ENCODE peak calls at places on chromosomes 11 and 22, in four cellular contexts. S is right cardiac atrium, D is GM23248, V is uterus. A is an unnamed sample.

GRCh38 chr22:46083383-46084350 is 66.7 kb upstream of the PPARA start:
- DNase-seq in S (peak; percentile 56), D (peak; percentile 61), V (peak; percentile 27), A (no peak)

GRCh38 chr22:36419177-36419911 is 31.6 kb upstream of the MYH9 start:
- DNase-seq in S (peak; percentile 70), D (peak; percentile 52), V (peak; percentile 63), A (no peak)

GRCh38 chr22:29343313-29343805 is 27.9 kb upstream of the RASL10A start:
- DNase-seq in S (peak; percentile 79), D (peak; percentile 29), V (no peak), A (no peak)

GRCh38 chr11:79160786-79161403 is 279.9 kb downstream of the TENM4 start:
- DNase-seq in S (no peak), D (peak; percentile 53), V (no peak), A (no peak)

GRCh38 chr11:976431-977160 is 50.9 kb downstream of the AP2A2 start:
- DNase-seq in S (peak; percentile 81), D (peak; percentile 67), V (no peak), A (no peak)

GRCh38 chr22:20244744-20245576 is 23.2 kb downstream of the RTN4R start:
- DNase-seq in S (no peak), D (no peak), V (no peak), A (no peak)

GRCh38 chr11:44982496-44983062 is 31.9 kb upstream of the TP53I11 start:
- DNase-seq in S (no peak), D (no peak), V (no peak), A (no peak)

GRCh38 chr11:9787981-9788521 is 124.2 kb downstream of the SWAP70 start:
- DNase-seq in S (peak; percentile 52), D (peak; percentile 85), V (no peak), A (no peak)

GRCh38 chr11:45527898-45528297 is 137.5 kb downstream of the CHST1 start:
- DNase-seq in S (no peak), D (no peak), V (no peak), A (no peak)

GRCh38 chr11:120350637-120351036 is 14.4 kb downstream of the ARHGEF12 start:
- DNase-seq in S (no peak), D (no peak), V (no peak), A (no peak)
- H3K4me3 ChIP-seq in S (no peak overlapping the region), D (no peak overlapping the region), V (no peak overlapping the region), A (no peak overlapping the region)

GRCh38 chr11:64305075-64305690 is at the start of gene ESRRA:
- DNase-seq in S (peak; percentile 100), D (peak; percentile 100), V (peak; percentile 99), A (peak; percentile 99)

GRCh38 chr11:64305691-64306562 is 603 bp downstream of the ESRRA start:
- DNase-seq in S (peak; percentile 90), D (peak; percentile 39), V (peak; percentile 66), A (peak; percentile 82)

GRCh38 chr11:64303109-64304031 is 2.0 kb upstream of the ESRRA start:
- DNase-seq in S (peak; percentile 39), D (no peak), V (no peak), A (no peak)

GRCh38 chr11:64304316-64305072 is 830 bp upstream of the ESRRA start:
- DNase-seq in S (peak; percentile 98), D (peak; percentile 95), V (peak; percentile 86), A (peak; percentile 94)

GRCh38 chr11:64304032-64304315 is 1.4 kb upstream of the ESRRA start:
- DNase-seq in S (no peak), D (no peak), V (no peak), A (no peak)
- H3K4me3 ChIP-seq in S (no peak overlapping the region), D (peak overlapping the region; percentile 87), V (peak overlapping the region; percentile 65), A (peak overlapping the region; percentile 53)

DNA sequence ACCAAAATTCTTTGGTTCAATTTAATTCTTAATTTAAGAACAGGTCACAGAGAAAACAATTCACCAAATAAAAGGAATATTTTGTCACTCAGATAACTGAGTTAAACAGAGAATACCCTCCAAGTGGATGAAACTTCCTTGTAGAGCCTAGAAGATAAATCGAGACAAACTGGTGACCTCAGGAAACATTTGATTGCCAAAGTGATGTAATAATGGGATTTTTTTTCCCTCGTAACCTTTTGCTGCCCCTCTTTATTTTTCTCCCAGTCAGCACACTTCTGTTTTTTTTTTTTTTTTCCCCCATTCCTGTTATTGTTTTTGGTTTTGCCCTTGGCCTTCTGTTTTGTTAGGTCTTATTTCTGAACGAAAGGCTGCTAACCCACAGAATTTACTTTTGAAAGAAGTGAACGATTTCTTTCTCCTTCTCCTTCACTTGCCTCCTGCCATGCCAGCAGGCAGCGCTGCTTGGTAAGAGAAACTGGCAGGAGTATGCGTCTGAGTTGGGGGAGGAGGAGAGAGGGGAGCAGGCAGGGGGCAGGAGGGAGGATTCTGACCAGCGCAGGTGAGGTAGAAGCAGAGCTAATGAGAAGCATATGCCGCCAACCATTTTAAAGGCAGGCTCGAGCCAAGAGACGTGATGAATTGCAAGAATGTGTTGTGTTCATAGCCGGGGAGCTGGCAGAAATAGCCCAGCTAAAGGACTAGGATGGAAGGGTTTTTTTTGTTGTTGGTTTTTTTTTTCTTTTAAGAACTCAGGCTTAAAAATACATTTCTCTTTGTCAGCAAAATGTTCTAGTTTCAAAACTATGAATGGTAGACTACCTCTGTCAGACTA is 121.9 kb upstream of the MTMR2 start:
- DNase-seq in S (peak; percentile 79), D (peak; percentile 87), V (peak; percentile 54), A (no peak)
- H3K4me3 ChIP-seq in S (peak overlapping the region; percentile 40), D (peak overlapping the region; percentile 55), V (no peak overlapping the region), A (no peak overlapping the region)

GRCh38 chr11:122668562-122669090 is 13.1 kb downstream of the UBASH3B start:
- DNase-seq in S (no peak), D (peak; percentile 54), V (no peak), A (peak; percentile 35)
- H3K4me3 ChIP-seq in S (no peak overlapping the region), D (no peak overlapping the region), V (no peak overlapping the region), A (no peak overlapping the region)

DNA sequence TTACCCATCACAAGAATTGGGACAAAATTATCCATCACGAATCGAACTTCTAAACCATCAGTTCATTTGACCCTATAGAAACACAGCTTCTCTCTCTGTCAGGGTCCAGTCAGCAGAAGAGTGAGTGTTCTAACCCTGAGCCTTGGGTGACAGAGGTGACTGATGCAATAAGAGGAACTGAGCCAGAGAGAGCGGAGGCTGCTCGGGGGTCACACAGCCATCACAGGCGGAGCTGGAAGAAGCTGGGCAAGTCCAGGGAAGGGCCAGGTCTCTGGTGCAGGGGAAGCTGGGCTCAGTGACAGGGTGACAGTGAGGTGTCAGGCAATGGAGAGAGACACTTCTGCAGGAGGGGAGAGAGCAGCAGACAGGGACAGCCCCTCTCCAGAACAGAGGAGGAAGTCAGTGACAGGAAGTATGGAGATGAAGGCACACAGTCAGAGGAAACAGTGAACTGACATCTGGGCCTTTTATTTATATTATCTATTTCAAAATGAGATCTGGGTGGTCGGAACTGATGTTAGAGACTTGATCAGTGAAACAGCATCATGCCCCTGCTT is 184.0 kb upstream of the TBCEL start:
- DNase-seq in S (no peak), D (no peak), V (no peak), A (no peak)
- H3K4me3 ChIP-seq in S (no peak overlapping the region), D (no peak overlapping the region), V (no peak overlapping the region), A (no peak overlapping the region)

DNA sequence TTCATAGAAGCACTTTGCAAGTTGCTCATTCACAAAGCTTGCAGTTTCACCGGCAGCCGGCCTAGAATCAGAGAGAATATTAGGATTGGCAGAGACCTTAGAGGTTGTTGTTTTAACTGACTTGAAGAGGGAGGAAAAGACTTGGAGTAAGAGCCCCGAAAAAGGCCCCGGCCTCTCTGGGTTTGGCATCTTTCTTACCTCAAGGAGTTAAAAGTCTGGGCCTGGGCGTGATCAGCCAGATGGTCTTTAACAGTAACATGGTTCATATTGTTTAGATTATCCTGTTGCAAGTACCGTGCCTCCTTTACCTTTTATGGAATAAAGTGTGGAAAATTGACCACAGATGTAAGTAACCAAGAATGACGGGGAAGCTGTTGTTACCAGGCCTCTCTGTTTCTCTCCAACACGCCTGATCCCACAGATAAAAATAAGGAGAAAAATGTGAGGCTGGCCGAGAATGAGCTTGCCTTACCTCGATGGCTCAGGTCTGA is 56.2 kb downstream of the PARVA start:
- DNase-seq in S (no peak), D (peak; percentile 76), V (no peak), A (no peak)
- H3K4me3 ChIP-seq in S (no peak overlapping the region), D (peak overlapping the region; percentile 56), V (no peak overlapping the region), A (no peak overlapping the region)

GRCh38 chr11:73645972-73646631 is at the start of gene PLEKHB1:
- DNase-seq in S (peak; percentile 72), D (no peak), V (peak; percentile 26), A (no peak)

GRCh38 chr11:73647459-73648100 is 1.2 kb downstream of the PLEKHB1 start:
- DNase-seq in S (peak; percentile 96), D (peak; percentile 80), V (peak; percentile 78), A (peak; percentile 62)

GRCh38 chr11:73648629-73649046 is 2.3 kb downstream of the PLEKHB1 start:
- DNase-seq in S (no peak), D (no peak), V (no peak), A (no peak)

GRCh38 chr11:73649206-73649605 is 2.8 kb downstream of the PLEKHB1 start:
- DNase-seq in S (no peak), D (no peak), V (no peak), A (no peak)

GRCh38 chr11:73645570-73645969 is 811 bp upstream of the PLEKHB1 start:
- DNase-seq in S (no peak), D (no peak), V (no peak), A (no peak)
- H3K4me3 ChIP-seq in S (no peak overlapping the region), D (no peak overlapping the region), V (no peak overlapping the region), A (no peak overlapping the region)

DNA sequence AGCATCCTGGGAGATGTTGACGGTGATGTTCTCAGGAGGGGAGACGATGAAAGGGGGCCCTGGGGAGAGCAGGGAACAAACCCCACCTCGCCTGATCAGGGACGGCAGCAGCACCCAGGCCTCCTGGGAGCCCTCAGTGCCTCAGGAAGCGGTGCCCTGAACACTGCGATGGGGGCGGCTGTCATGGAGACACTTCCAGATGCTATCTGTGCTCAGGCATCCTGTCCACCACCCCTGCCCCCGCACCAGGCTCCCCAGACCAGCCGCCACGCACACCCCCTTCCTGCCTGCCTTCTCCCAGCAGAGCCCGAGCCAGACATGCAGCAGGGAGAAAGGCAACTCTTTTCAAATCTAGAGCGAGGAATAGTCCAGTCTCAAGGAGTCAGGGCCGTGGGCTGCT is 20.6 kb downstream of the IGSF9B start:
- DNase-seq in S (no peak), D (no peak), V (no peak), A (no peak)
- H3K4me3 ChIP-seq in S (no peak overlapping the region), D (no peak overlapping the region), V (no peak overlapping the region), A (no peak overlapping the region)

DNA sequence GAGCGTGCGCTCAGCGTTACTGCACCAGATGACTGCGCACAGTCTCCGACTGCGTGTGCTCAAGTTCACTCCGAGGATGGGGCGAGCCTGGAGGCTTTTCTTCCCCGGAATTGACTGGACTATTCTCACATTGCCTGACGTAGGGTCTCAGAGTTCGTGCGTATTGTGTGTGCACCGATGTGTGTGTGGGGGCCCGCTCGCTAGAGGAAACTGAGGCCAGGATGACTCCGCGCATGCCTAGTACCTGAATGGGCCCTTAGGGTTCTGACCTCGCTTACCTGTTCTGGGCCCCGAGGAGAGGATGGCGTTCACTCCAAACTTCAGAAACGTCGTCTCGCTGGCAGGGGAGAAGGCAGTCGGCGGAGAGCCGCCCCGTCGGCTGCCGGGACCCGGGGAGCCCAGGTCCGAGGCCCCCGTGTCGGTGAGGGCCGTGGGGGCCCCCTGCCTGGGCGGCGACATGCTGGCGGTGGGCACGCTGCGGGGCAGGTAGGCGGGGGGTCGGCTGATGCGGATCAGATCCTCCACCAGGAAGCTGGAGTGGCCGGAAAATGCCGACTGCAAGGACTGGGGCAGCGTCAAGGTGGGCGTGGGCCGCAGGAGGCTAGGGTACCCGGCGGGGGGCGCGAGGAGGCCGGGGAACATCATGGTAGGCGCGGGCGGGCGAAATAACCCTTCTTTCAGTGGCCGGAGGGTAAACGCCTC is 444 bp downstream of the DBX1 start:
- DNase-seq in S (peak; percentile 47), D (no peak), V (no peak), A (no peak)
- H3K4me3 ChIP-seq in S (no peak overlapping the region), D (no peak overlapping the region), V (no peak overlapping the region), A (no peak overlapping the region)

A was measured in A549.